ENCODE peak calls at places on chromosomes 4 and X, in nine cellular contexts. One of them, this sample, is unnamed. For H3K79me2, the result is how much of the 10 kb centered on the place peaks cover.

GRCh38 chr4:40283968-40284367 is 51.2 kb upstream of the CHRNA9 start:
- DNase-seq in hepatocyte: no peak
- DNase-seq in endothelial cell of umbilical vein: no peak
- DNase-seq in H9: no peak
- DNase-seq in GM23338: peak
- DNase-seq in OCI-LY7: peak
- DNase-seq in astrocyte: peak
- DNase-seq in GM23248: peak
- DNase-seq in SK-N-SH: no peak
- DNase-seq in this sample: peak

GRCh38 chr4:127069675-127070074 is 563.1 kb upstream of the INTU start:
- DNase-seq in H9: no peak
- DNase-seq in OCI-LY7: no peak
- DNase-seq in hepatocyte: no peak
- DNase-seq in GM23338: peak
- DNase-seq in GM23248: peak
- DNase-seq in endothelial cell of umbilical vein: no peak
- DNase-seq in SK-N-SH: no peak
- DNase-seq in astrocyte: no peak
- DNase-seq in this sample: no peak

GRCh38 chr4:20354120-20354519 is 102.4 kb downstream of the SLIT2 start:
- DNase-seq in hepatocyte: no peak
- DNase-seq in endothelial cell of umbilical vein: no peak
- DNase-seq in OCI-LY7: no peak
- DNase-seq in SK-N-SH: no peak
- DNase-seq in astrocyte: no peak
- DNase-seq in GM23338: peak
- DNase-seq in GM23248: no peak
- DNase-seq in H9: no peak
- DNase-seq in this sample: no peak

GRCh38 chrX:40166582-40166981 is 68.8 kb upstream of the BCOR start:
- DNase-seq in SK-N-SH: peak
- DNase-seq in GM23248: peak
- DNase-seq in endothelial cell of umbilical vein: no peak
- DNase-seq in OCI-LY7: peak
- DNase-seq in GM23338: peak
- DNase-seq in H9: peak
- DNase-seq in astrocyte: no peak
- DNase-seq in hepatocyte: peak
- DNase-seq in this sample: no peak

GRCh38 chr4:26991057-26991456 is 130.4 kb downstream of the STIM2 start:
- DNase-seq in GM23248: no peak
- DNase-seq in astrocyte: no peak
- DNase-seq in endothelial cell of umbilical vein: no peak
- DNase-seq in hepatocyte: no peak
- DNase-seq in H9: no peak
- DNase-seq in SK-N-SH: no peak
- DNase-seq in OCI-LY7: no peak
- DNase-seq in GM23338: no peak
- DNase-seq in this sample: no peak

GRCh38 chr4:80097395-80098177 is 24.6 kb upstream of the ANTXR2 start:
- DNase-seq in astrocyte: peak
- DNase-seq in SK-N-SH: peak
- DNase-seq in endothelial cell of umbilical vein: peak
- DNase-seq in GM23338: no peak
- DNase-seq in OCI-LY7: no peak
- DNase-seq in hepatocyte: no peak
- DNase-seq in GM23248: peak
- DNase-seq in H9: no peak
- DNase-seq in this sample: no peak

GRCh38 chr4:64584981-64585557 is 175.8 kb upstream of the TECRL start:
- DNase-seq in H9: no peak
- DNase-seq in GM23338: peak
- DNase-seq in OCI-LY7: peak
- DNase-seq in SK-N-SH: peak
- DNase-seq in hepatocyte: peak
- DNase-seq in endothelial cell of umbilical vein: peak
- DNase-seq in astrocyte: peak
- DNase-seq in GM23248: peak
- DNase-seq in this sample: peak

GRCh38 chr4:149512489-149512888 is 303.2 kb downstream of the IQCM start:
- DNase-seq in GM23338: no peak
- DNase-seq in H9: no peak
- DNase-seq in GM23248: no peak
- DNase-seq in astrocyte: no peak
- DNase-seq in OCI-LY7: no peak
- DNase-seq in endothelial cell of umbilical vein: no peak
- DNase-seq in SK-N-SH: no peak
- DNase-seq in hepatocyte: no peak
- DNase-seq in this sample: no peak

GRCh38 chr4:137572163-137572562 is 39.9 kb upstream of the PCDH18 start:
- DNase-seq in astrocyte: no peak
- DNase-seq in H9: no peak
- DNase-seq in GM23338: no peak
- DNase-seq in endothelial cell of umbilical vein: no peak
- DNase-seq in GM23248: no peak
- DNase-seq in SK-N-SH: no peak
- DNase-seq in hepatocyte: no peak
- DNase-seq in OCI-LY7: no peak
- DNase-seq in this sample: no peak

GRCh38 chrX:10157545-10157944 is 770 bp downstream of the CLCN4 start:
- DNase-seq in GM23248: peak
- DNase-seq in GM23338: no peak
- DNase-seq in SK-N-SH: no peak
- DNase-seq in astrocyte: peak
- DNase-seq in endothelial cell of umbilical vein: peak
- DNase-seq in OCI-LY7: no peak
- DNase-seq in H9: no peak
- DNase-seq in hepatocyte: no peak
- DNase-seq in this sample: no peak

GRCh38 chr4:38868055-38868965 is 704 bp downstream of the FAM114A1 start:
- DNase-seq in endothelial cell of umbilical vein: peak
- DNase-seq in astrocyte: no peak
- DNase-seq in OCI-LY7: no peak
- DNase-seq in GM23248: peak
- DNase-seq in hepatocyte: peak
- DNase-seq in SK-N-SH: no peak
- DNase-seq in H9: peak
- DNase-seq in GM23338: peak
- DNase-seq in this sample: no peak

GRCh38 chrX:118773782-118774181 is 46.4 kb downstream of the IL13RA1 start:
- DNase-seq in OCI-LY7: no peak
- DNase-seq in endothelial cell of umbilical vein: no peak
- DNase-seq in GM23338: no peak
- DNase-seq in H9: no peak
- DNase-seq in hepatocyte: peak
- DNase-seq in GM23248: no peak
- DNase-seq in SK-N-SH: no peak
- DNase-seq in astrocyte: no peak
- DNase-seq in this sample: no peak

GRCh38 chrX:55796496-55796895 is 78.9 kb downstream of the RRAGB start:
- DNase-seq in GM23248: no peak
- DNase-seq in OCI-LY7: no peak
- DNase-seq in GM23338: no peak
- DNase-seq in SK-N-SH: no peak
- DNase-seq in astrocyte: no peak
- DNase-seq in endothelial cell of umbilical vein: no peak
- DNase-seq in H9: no peak
- DNase-seq in hepatocyte: no peak
- DNase-seq in this sample: no peak

GRCh38 chr4:185473247-185473646 is 1.7 kb upstream of the CCDC110 start:
- DNase-seq in astrocyte: no peak
- DNase-seq in hepatocyte: no peak
- DNase-seq in OCI-LY7: no peak
- DNase-seq in H9: no peak
- DNase-seq in GM23338: no peak
- DNase-seq in SK-N-SH: no peak
- DNase-seq in GM23248: no peak
- DNase-seq in endothelial cell of umbilical vein: no peak
- DNase-seq in this sample: no peak

GRCh38 chr4:185472063-185472542 is 570 bp upstream of the CCDC110 start:
- DNase-seq in H9: no peak
- DNase-seq in GM23338: no peak
- DNase-seq in SK-N-SH: peak
- DNase-seq in OCI-LY7: peak
- DNase-seq in astrocyte: no peak
- DNase-seq in GM23248: no peak
- DNase-seq in endothelial cell of umbilical vein: peak
- DNase-seq in hepatocyte: no peak
- DNase-seq in this sample: no peak

GRCh38 chr4:185470503-185471195 is 884 bp downstream of the CCDC110 start:
- DNase-seq in OCI-LY7: peak
- DNase-seq in GM23338: peak
- DNase-seq in hepatocyte: peak
- DNase-seq in endothelial cell of umbilical vein: peak
- DNase-seq in GM23248: peak
- DNase-seq in SK-N-SH: peak
- DNase-seq in astrocyte: no peak
- DNase-seq in H9: peak
- DNase-seq in this sample: no peak

GRCh38 chr4:185469539-185470154 is 1.9 kb downstream of the CCDC110 start:
- DNase-seq in astrocyte: no peak
- DNase-seq in hepatocyte: no peak
- DNase-seq in GM23338: no peak
- DNase-seq in GM23248: no peak
- DNase-seq in H9: no peak
- DNase-seq in SK-N-SH: no peak
- DNase-seq in endothelial cell of umbilical vein: no peak
- DNase-seq in OCI-LY7: no peak
- DNase-seq in this sample: no peak

GRCh38 chr4:185471235-185472062 is at the start of gene CCDC110:
- DNase-seq in GM23338: peak
- DNase-seq in H9: peak
- DNase-seq in astrocyte: peak
- DNase-seq in OCI-LY7: peak
- DNase-seq in hepatocyte: peak
- DNase-seq in GM23248: peak
- DNase-seq in endothelial cell of umbilical vein: peak
- DNase-seq in SK-N-SH: peak
- DNase-seq in this sample: no peak
- H3K79me2 ChIP-seq in GM23338: under half
- H3K79me2 ChIP-seq in H9: under half
- H3K79me2 ChIP-seq in astrocyte: under half
- H3K79me2 ChIP-seq in OCI-LY7: under half
- H3K79me2 ChIP-seq in hepatocyte: under half
- H3K79me2 ChIP-seq in GM23248: under half
- H3K79me2 ChIP-seq in endothelial cell of umbilical vein: under half
- H3K79me2 ChIP-seq in SK-N-SH: under half
- H3K79me2 ChIP-seq in this sample: under half

DNA sequence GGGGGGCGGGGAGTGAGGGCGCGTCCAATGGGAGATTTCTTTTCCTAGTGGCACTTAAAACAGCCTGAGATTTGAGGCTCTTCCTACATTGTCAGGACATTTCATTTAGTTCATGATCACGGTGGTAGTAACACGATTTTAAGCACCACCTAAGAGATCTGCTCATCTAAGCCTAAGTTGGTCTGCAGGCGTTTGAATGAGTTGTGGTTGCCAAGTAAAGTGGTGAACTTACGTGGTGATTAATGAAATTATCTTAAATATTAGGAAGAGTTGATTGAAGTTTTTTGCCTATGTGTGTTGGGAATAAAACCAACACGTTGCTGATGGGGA is 1.1 kb downstream of the HTT start:
- DNase-seq in OCI-LY7: no peak
- DNase-seq in GM23338: no peak
- DNase-seq in astrocyte: peak
- DNase-seq in H9: no peak
- DNase-seq in hepatocyte: no peak
- DNase-seq in GM23248: no peak
- DNase-seq in SK-N-SH: no peak
- DNase-seq in endothelial cell of umbilical vein: no peak
- DNase-seq in this sample: no peak
- H3K79me2 ChIP-seq in OCI-LY7: half or more
- H3K79me2 ChIP-seq in GM23338: half or more
- H3K79me2 ChIP-seq in astrocyte: half or more
- H3K79me2 ChIP-seq in H9: under half
- H3K79me2 ChIP-seq in hepatocyte: under half
- H3K79me2 ChIP-seq in GM23248: half or more
- H3K79me2 ChIP-seq in SK-N-SH: half or more
- H3K79me2 ChIP-seq in endothelial cell of umbilical vein: under half
- H3K79me2 ChIP-seq in this sample: half or more

DNA sequence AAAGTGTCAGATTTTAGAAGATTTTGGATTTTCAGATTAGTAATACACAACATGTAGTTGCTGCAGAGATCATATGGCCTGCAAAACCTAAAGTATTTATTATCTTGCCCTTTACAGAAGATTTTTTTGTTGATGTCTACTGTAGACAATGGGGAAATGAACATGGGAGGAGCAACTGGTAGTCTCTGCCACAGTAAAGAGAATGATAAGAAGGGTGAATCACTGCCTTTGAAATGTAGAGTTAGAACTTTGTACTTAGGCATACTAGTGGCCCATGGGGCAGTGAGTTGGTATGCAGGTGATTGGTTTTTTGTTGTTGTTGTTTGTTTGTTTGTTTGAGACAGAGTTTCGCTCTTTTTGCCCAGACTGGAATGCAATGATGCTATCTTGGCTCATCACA is 50.1 kb downstream of the GAB1 start:
- DNase-seq in endothelial cell of umbilical vein: no peak
- DNase-seq in GM23248: peak
- DNase-seq in astrocyte: no peak
- DNase-seq in SK-N-SH: no peak
- DNase-seq in hepatocyte: peak
- DNase-seq in OCI-LY7: no peak
- DNase-seq in GM23338: peak
- DNase-seq in H9: no peak
- DNase-seq in this sample: no peak
- H3K79me2 ChIP-seq in endothelial cell of umbilical vein: under half
- H3K79me2 ChIP-seq in GM23248: under half
- H3K79me2 ChIP-seq in astrocyte: under half
- H3K79me2 ChIP-seq in SK-N-SH: half or more
- H3K79me2 ChIP-seq in hepatocyte: half or more
- H3K79me2 ChIP-seq in OCI-LY7: half or more
- H3K79me2 ChIP-seq in GM23338: under half
- H3K79me2 ChIP-seq in H9: under half
- H3K79me2 ChIP-seq in this sample: under half

DNA sequence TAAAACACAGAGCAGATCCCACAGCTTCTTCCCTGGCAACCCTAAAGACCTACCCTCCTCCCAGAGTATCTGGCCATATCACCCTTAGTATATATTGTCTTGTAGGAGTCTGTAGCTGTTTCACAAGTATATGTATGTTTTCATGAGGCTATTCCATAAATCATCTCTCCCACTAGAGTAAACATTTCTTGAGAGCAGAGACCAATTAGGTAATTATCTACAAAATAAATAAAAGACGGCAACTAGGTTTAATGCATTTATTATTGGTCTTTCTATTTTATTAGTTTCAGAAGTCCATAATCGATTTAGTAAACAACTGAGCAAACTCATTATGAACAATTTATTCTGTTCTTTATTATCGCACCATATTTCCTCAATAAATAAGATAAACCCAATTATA is 7.0 kb downstream of the ACOT9 start:
- DNase-seq in endothelial cell of umbilical vein: no peak
- DNase-seq in H9: no peak
- DNase-seq in GM23338: no peak
- DNase-seq in OCI-LY7: no peak
- DNase-seq in hepatocyte: no peak
- DNase-seq in astrocyte: no peak
- DNase-seq in GM23248: no peak
- DNase-seq in SK-N-SH: no peak
- DNase-seq in this sample: no peak
- H3K79me2 ChIP-seq in endothelial cell of umbilical vein: half or more
- H3K79me2 ChIP-seq in H9: under half
- H3K79me2 ChIP-seq in GM23338: half or more
- H3K79me2 ChIP-seq in OCI-LY7: under half
- H3K79me2 ChIP-seq in hepatocyte: under half
- H3K79me2 ChIP-seq in astrocyte: half or more
- H3K79me2 ChIP-seq in GM23248: half or more
- H3K79me2 ChIP-seq in SK-N-SH: half or more
- H3K79me2 ChIP-seq in this sample: under half

GRCh38 chr4:1874207-1874606 is 3.0 kb downstream of the NSD2 start:
- DNase-seq in GM23338: no peak
- DNase-seq in endothelial cell of umbilical vein: no peak
- DNase-seq in OCI-LY7: no peak
- DNase-seq in astrocyte: no peak
- DNase-seq in H9: no peak
- DNase-seq in GM23248: no peak
- DNase-seq in SK-N-SH: no peak
- DNase-seq in hepatocyte: no peak
- DNase-seq in this sample: no peak
- H3K79me2 ChIP-seq in GM23338: half or more
- H3K79me2 ChIP-seq in endothelial cell of umbilical vein: half or more
- H3K79me2 ChIP-seq in OCI-LY7: half or more
- H3K79me2 ChIP-seq in astrocyte: half or more
- H3K79me2 ChIP-seq in H9: under half
- H3K79me2 ChIP-seq in GM23248: half or more
- H3K79me2 ChIP-seq in SK-N-SH: half or more
- H3K79me2 ChIP-seq in hepatocyte: half or more
- H3K79me2 ChIP-seq in this sample: half or more

This sample was measured in DND-41.